ENCODE peak calls at places on chromosomes 4 and X, in eight cellular contexts. X, T, F, M, Q, P, G and B are unnamed samples.

GRCh38 chr4:112296949-112297483 is at the start of gene ALPK1:
- DNase-seq in M (peak; percentile 84), P (no peak), G (peak; percentile 80), Q (no peak), T (peak; percentile 89), F (no peak), X (peak; percentile 43), B (peak; percentile 90)

GRCh38 chrX:132786217-132786616 is 172.2 kb downstream of the HS6ST2 start:
- DNase-seq in F (no peak), M (no peak), G (no peak), Q (no peak), T (peak; percentile 2), X (no peak), P (no peak), B (no peak)

GRCh38 chr4:7970031-7970946 is 30.6 kb upstream of the AFAP1 start:
- DNase-seq in G (no peak), P (peak; percentile 32), M (peak; percentile 51), T (no peak), X (peak; percentile 64), Q (peak; percentile 62), F (no peak), B (no peak)

GRCh38 chr4:41865306-41865980 is 69.8 kb upstream of the TMEM33 start:
- DNase-seq in P (no peak), Q (no peak), T (no peak), F (no peak), G (no peak), X (no peak), M (no peak), B (peak; percentile 95)

GRCh38 chr4:38101563-38101962 is 141.4 kb downstream of the PTTG2 start:
- DNase-seq in G (peak; percentile 87), Q (no peak), F (no peak), X (no peak), T (no peak), M (peak; percentile 94), P (no peak), B (no peak)

GRCh38 chr4:78642934-78643333 is 91.4 kb downstream of the ANXA3 start:
- DNase-seq in P (no peak), G (no peak), T (peak; percentile 34), Q (no peak), F (no peak), X (no peak), M (no peak), B (no peak)

GRCh38 chr4:61373901-61374611 is 173.9 kb downstream of the ADGRL3 start:
- DNase-seq in T (peak; percentile 61), F (no peak), Q (no peak), M (peak; percentile 61), P (no peak), X (no peak), G (no peak), B (no peak)

GRCh38 chrX:73525928-73526690 is 36.9 kb upstream of the CHIC1 start:
- DNase-seq in P (no peak), M (no peak), X (no peak), F (no peak), Q (no peak), T (no peak), G (no peak), B (no peak)

GRCh38 chr4:181959121-181959520 is 284.1 kb upstream of the TENM3 start:
- DNase-seq in M (peak; percentile 87), P (no peak), G (peak; percentile 48), X (no peak), F (no peak), T (peak; percentile 89), Q (no peak), B (no peak)

GRCh38 chr4:107931775-107932321 is 499 bp downstream of the CYP2U1 start:
- DNase-seq in X (no peak), Q (no peak), M (no peak), P (peak; percentile 13), T (no peak), G (no peak), F (peak; percentile 8), B (no peak)

GRCh38 chrX:19789376-19789775 is 98.0 kb downstream of the SH3KBP1 start:
- DNase-seq in X (no peak), M (no peak), Q (no peak), P (no peak), F (no peak), T (no peak), G (no peak), B (no peak)

GRCh38 chr4:110484767-110485166 is 8.8 kb downstream of the ENPEP start:
- DNase-seq in X (no peak), M (peak; percentile 14), P (no peak), G (peak; percentile 79), T (peak; percentile 96), Q (no peak), F (no peak), B (peak; percentile 27)